ENCODE peak calls at places on chromosomes 2 and 18, in seven cellular contexts. L is SK-N-SH, Z is GM12878, A is GM23338, E is HCT116, H is K562, F is HL-60. K is an unnamed sample.
A peak's percentile ranks its signal among the peaks of the same experiment; 100 is the strongest.

GRCh38 chr2:55051026-55051866 is 995 bp upstream of the RTN4 start:
- DNase-seq in L (peak; percentile 50), A (peak; percentile 71), F (peak; percentile 47), E (peak; percentile 99), Z (no peak), H (peak; percentile 39), K (peak; percentile 98)

GRCh38 chr2:218826791-218827190 is 4.8 kb downstream of the PRKAG3 start:
- DNase-seq in H (no peak), L (no peak), E (no peak), F (no peak), Z (no peak), A (no peak), K (no peak)

GRCh38 chr2:96325038-96325883 is at the start of gene ITPRIPL1:
- DNase-seq in F (no peak), Z (no peak), E (no peak), A (peak; percentile 69), L (peak; percentile 90), H (peak; percentile 56), K (no peak)

GRCh38 chr18:56168049-56168781 is 470.2 kb downstream of the TXNL1 start:
- DNase-seq in A (peak; percentile 72), F (no peak), L (no peak), H (no peak), Z (no peak), E (no peak), K (no peak)

GRCh38 chr2:198054299-198054698 is 249.9 kb downstream of the PLCL1 start:
- DNase-seq in L (peak; percentile 22), F (peak; percentile 11), Z (no peak), E (peak; percentile 1), H (peak; percentile 21), A (peak; percentile 74), K (no peak)

GRCh38 chr2:30039101-30039500 is 107.7 kb upstream of the YPEL5 start:
- DNase-seq in L (no peak), Z (no peak), E (no peak), F (no peak), A (no peak), H (no peak), K (no peak)

GRCh38 chr2:88212251-88212790 is 42.2 kb downstream of the THNSL2 start:
- DNase-seq in H (no peak), F (peak; percentile 8), Z (no peak), E (peak; percentile 38), L (no peak), A (peak; percentile 86), K (no peak)

GRCh38 chr2:207676827-207677354 is 34.5 kb upstream of the CCNYL1 start:
- DNase-seq in E (no peak), L (no peak), H (no peak), Z (no peak), A (no peak), F (no peak), K (no peak)

GRCh38 chr18:58762781-58763171 is 91.5 kb downstream of the MALT1 start:
- DNase-seq in H (no peak), L (no peak), E (no peak), Z (no peak), A (no peak), F (peak; percentile 30), K (no peak)

DNA sequence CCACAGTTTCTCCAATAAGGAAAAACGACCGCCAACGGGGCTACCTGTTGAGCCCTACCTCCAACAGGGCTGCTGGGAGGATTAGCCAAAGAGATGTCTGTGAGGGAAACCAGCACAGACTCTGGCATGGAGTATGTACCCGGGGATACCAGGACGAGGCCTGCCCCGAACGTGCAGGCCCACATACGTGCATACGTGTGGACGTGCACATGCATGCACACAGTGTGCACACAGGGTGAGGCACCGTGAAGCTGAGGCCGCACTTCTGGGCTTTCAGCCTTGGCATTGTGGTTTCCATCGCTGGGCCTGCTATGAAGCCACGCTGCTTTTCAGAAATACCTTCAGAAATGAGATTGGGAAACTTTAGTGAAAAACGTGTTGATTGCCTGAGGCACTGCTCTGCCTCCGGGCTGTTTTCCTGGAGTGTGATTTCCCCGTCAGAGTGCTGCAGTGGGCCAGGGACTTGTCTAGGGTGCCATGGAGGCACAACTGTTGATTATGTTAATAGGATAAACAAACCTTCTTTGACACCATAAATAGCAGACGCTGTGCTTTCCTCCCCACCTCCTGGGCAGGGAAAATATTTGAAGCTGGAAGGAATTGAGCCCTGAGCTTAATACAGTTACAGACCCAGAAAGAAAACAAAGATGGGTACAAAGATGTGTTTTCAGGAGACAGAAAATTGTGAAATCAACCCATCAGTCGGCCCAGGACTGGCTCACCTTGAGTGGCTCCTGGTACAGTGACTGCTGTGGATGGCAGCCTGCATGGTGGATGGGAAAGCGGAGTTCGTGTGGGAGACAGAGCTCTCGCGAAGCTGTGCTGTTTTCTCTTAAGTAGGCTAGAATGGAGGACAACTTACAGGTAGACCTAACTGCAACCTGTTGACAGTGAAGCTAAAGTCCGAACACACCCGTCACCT is 182.3 kb downstream of the FAM210A start:
- DNase-seq in E (no peak), H (no peak), Z (no peak), F (no peak), A (no peak), L (no peak), K (no peak)
- TF ChIP-seq POLR2AphosphoS5 in E (no peak), H (no peak), Z (no peak), F (no peak), A (no peak), L (no peak), K (no peak)

GRCh38 chr2:25478736-25479135 is 137.0 kb upstream of the DNMT3A start:
- DNase-seq in E (no peak), L (no peak), Z (no peak), H (no peak), A (no peak), F (no peak), K (no peak)
- TF ChIP-seq REST in E (no peak), L (no peak), Z (no peak), H (no peak), A (no peak), F (no peak), K (no peak)

GRCh38 chr2:233814436-233814835 is 36.3 kb downstream of the MROH2A start:
- DNase-seq in H (no peak), A (no peak), F (no peak), Z (no peak), E (no peak), L (no peak), K (no peak)
- TF ChIP-seq POLR2AphosphoS5 in H (no peak), A (no peak), F (no peak), Z (no peak), E (no peak), L (no peak), K (no peak)

GRCh38 chr2:67544286-67544685 is 147.2 kb downstream of the ETAA1 start:
- DNase-seq in L (no peak), F (no peak), A (no peak), Z (no peak), E (no peak), H (no peak), K (no peak)

DNA sequence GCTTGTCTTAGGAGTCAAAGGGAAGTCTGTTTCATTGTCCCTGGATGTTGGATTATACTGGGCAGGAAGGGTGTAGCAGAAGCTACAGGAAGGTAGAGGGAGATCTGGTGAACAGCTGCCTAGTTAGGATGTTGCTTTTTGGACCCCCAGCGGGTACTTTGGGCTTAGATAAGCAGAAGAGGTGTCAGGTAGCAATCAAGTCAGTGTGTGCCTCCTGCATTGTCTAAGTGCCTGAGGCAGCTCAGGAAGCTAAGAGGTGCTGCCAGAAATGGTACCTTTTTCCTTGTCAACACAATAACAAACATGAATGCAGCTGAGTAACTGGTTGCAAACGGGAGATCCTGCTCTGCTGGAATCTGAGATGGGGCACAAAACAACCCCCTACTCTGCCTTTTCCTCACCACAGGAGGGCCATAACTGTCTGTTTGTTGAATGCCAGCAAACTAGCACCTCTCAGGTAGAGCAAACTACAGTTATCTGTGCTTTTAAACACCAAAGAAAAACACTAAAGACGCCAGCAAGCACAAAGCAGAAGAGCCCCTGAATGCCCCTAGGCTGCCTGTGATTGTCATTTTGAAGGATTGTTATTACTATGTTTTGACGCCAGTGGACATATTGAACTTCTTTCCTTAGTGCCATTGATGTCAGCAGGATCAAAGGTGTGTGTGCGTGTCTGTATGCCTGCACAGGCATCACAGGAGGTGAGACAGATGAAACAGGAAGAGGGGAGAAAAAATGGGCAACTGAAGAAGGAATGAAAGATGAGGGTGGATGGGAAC is 151.4 kb downstream of the ETAA1 start:
- DNase-seq in H (no peak), E (no peak), F (no peak), L (no peak), A (peak; percentile 31), Z (no peak), K (no peak)
- TF ChIP-seq REST in H (no peak), E (no peak), F (no peak), L (no peak), A (no peak), Z (no peak), K (no peak)

DNA sequence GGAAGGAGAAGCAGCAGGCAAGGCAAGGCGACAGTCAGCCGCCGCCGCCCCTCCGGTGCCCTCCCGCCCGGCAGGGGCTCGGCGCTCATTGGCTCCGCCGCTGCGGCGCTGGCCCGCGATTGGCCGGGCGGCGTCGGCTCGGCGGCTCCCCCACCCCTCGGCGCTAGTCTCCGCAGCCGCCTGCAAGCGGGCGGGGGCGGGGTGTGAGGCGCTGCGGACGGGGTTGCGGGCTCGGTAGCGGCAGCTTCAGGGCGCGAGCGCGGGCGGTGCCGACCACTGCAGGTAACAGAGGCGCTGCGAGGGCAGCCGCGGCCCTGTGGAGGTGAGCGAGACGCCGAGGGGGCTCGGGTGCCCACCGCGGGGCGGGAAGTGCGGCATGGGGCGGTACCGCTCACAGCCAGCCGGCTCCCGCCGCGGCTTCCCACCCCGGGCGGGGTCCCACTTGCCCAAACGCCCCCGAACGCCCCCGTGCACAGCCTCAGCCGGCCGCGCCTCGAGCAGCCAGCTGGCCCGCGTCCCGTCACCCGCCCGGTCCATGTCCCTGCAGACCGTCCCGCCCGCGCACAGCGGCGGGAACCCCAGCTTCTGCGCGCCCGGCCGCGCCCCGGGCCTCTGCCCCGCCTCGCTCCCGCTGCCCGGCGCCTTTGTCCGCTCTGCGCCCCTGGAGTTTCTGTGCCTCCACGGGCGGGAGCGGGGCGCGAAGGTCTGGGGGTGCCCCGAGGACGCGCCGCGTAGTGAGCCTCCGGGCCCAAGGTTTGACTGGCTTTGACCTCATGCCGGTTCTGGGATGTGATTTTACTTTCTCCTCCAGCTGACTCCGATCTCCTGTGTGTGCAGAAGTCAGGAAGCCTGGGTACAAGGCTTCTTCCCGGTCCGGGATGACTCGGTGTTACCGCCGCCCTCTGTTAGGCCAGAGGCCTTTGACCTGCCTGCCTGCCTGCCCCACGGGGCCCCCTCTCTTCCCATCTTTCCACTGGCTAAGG is at the start of gene SANBR:
- DNase-seq in F (peak; percentile 87), L (peak; percentile 97), A (peak; percentile 94), E (peak; percentile 75), Z (peak; percentile 34), H (peak; percentile 97), K (no peak)
- TF ChIP-seq POLR2AphosphoS5 in F (no peak), L (no peak), A (peak; percentile 76), E (peak; percentile 74), Z (no peak), H (peak; percentile 42), K (peak; percentile 68)

DNA sequence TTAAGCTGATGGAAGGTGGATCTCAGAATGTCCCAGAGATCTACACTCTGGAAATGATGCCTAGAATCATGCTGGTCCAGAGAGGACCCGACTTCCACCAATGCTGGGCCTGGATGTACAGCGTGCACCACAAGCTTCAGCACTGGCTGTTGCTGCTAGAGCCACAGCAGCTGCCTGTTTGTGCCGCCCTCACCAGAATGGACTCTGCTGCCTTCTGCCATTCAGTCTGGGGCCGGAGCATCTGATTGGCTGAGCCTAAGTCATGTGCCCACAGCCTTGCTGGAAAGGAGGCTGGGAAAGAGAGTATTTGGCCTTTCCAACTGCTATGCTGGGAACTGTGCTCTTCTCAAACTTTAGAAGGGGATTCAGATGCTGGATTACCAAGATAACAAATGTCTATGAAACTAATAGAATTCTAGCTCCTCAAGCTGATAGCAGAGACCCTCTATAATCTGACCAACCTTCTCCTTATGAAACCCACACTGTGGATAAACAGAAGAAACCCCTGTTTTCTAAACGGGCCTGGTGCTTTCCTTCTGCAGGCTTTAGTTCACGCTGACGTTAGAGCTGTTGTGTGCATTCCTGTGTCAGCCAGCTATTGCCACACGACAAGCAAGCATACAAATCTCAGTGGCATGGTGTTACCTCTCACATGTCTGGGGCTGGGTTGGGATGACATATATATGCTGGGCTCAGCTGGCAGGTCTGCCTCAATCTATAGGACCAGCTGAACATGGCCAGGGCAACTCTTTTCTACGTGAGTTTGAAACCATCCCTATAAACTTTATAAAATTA is 4.1 kb upstream of the LOXHD1 start:
- DNase-seq in L (peak; percentile 48), Z (no peak), A (peak; percentile 71), E (no peak), F (no peak), H (no peak), K (no peak)
- TF ChIP-seq REST in L (no peak), Z (no peak), A (no peak), E (no peak), F (no peak), H (no peak), K (no peak)

K was measured in Panc1.